ENCODE peak calls at places on chromosomes 5 and 9, in four cellular contexts. T, G, Q and Y are unnamed samples.

GRCh38 chr5:131466171-131466766 is 168.8 kb downstream of the RAPGEF6 start:
- DNase-seq in T (no peak), G (no peak), Q (peak), Y (peak)

GRCh38 chr5:1542755-1543154 is 19.0 kb upstream of the LPCAT1 start:
- DNase-seq in T (no peak), G (no peak), Q (no peak), Y (peak)

GRCh38 chr9:122265265-122265900 is 701 bp downstream of the MRRF start:
- DNase-seq in T (no peak), G (no peak), Q (no peak), Y (no peak)

GRCh38 chr5:133849116-133849515 is 119.3 kb downstream of the C5orf15 start:
- DNase-seq in T (no peak), G (no peak), Q (no peak), Y (no peak)

GRCh38 chr9:89039664-89040063 is 48.4 kb downstream of the S1PR3 start:
- DNase-seq in T (no peak), G (no peak), Q (no peak), Y (no peak)

GRCh38 chr9:16062542-16063240 is 509.8 kb downstream of the CCDC171 start:
- DNase-seq in T (peak), G (no peak), Q (peak), Y (peak)

GRCh38 chr5:123093279-123094226 is 4.5 kb downstream of the PRDM6 start:
- DNase-seq in T (no peak), G (no peak), Q (no peak), Y (no peak)

GRCh38 chr5:127941646-127942045 is 141.9 kb upstream of the SLC12A2 start:
- DNase-seq in T (no peak), G (no peak), Q (no peak), Y (no peak)

GRCh38 chr5:6700686-6701355 is 12.4 kb upstream of the TENT4A start:
- DNase-seq in T (no peak), G (no peak), Q (no peak), Y (no peak)

GRCh38 chr9:133103183-133103986 is 17.7 kb downstream of the RALGDS start:
- DNase-seq in T (peak), G (peak), Q (no peak), Y (no peak)

GRCh38 chr5:21154526-21154925 is 1166.5 kb upstream of the CDH18 start:
- DNase-seq in T (no peak), G (no peak), Q (no peak), Y (no peak)

GRCh38 chr9:84974790-84975189 is 305.3 kb downstream of the NTRK2 start:
- DNase-seq in T (no peak), G (peak), Q (no peak), Y (no peak)